ENCODE peak calls at places on chromosome 6, in four cellular contexts. G is mesothelial cell of epicardium, W is dorsolateral prefrontal cortex, A is hippocampal formation. M is an unnamed sample.

GRCh38 chr6:168047841-168048723 is 30.9 kb downstream of the FRMD1 start:
- DNase-seq in G (no peak), A (peak; percentile 61), W (peak; percentile 95), M (no peak)

GRCh38 chr6:109660526-109660925 is 30.5 kb downstream of the AK9 start:
- DNase-seq in W (no peak), A (no peak), G (no peak), M (no peak)

GRCh38 chr6:89927788-89928565 is 33.7 kb downstream of the GJA10 start:
- DNase-seq in G (no peak), W (no peak), A (no peak), M (no peak)

GRCh38 chr6:42899871-42900270 is 16.0 kb upstream of the PTCRA start:
- DNase-seq in W (no peak), G (no peak), A (no peak), M (no peak)

GRCh38 chr6:83417880-83418663 is 12.8 kb downstream of the ME1 start:
- DNase-seq in W (no peak), G (no peak), A (peak; percentile 41), M (no peak)

GRCh38 chr6:137707590-137708360 is 159.3 kb upstream of the TNFAIP3 start:
- DNase-seq in G (no peak), A (peak; percentile 62), W (peak; percentile 50), M (no peak)

GRCh38 chr6:75612921-75613534 is 11.3 kb downstream of the SENP6 start:
- DNase-seq in A (no peak), G (no peak), W (no peak), M (no peak)

GRCh38 chr6:138287144-138287955 is 69.1 kb upstream of the PBOV1 start:
- DNase-seq in A (no peak), W (no peak), G (no peak), M (peak; percentile 37)

M was measured in progenitor cell of endocrine pancreas.